ENCODE peak calls at places on chromosomes 4 and X, in four cellular contexts. V is fibroblast of pulmonary artery, L is neural progenitor cell, U is lower leg skin. N is an unnamed sample.

GRCh38 chr4:187811586-187811985 is 184.0 kb upstream of the ZFP42 start:
- DNase-seq in L (no peak), U (no peak), V (no peak), N (no peak)

GRCh38 chrX:47264507-47265173 is 31.8 kb downstream of the USP11 start:
- DNase-seq in V (peak; percentile 70), U (no peak), L (no peak), N (peak; percentile 64)

GRCh38 chr4:173415092-173415491 is 16.2 kb upstream of the SCRG1 start:
- DNase-seq in V (peak; percentile 72), L (no peak), U (no peak), N (peak; percentile 29)

GRCh38 chr4:22962186-22962786 is 269.5 kb downstream of the GBA3 start:
- DNase-seq in V (peak; percentile 52), L (peak; percentile 57), U (no peak), N (peak; percentile 25)

GRCh38 chrX:69362889-69363288 is 141.2 kb upstream of the NALF2 start:
- DNase-seq in V (peak; percentile 18), L (no peak), U (no peak), N (peak; percentile 62)

GRCh38 chrX:118182050-118182449 is 65.4 kb upstream of the KLHL13 start:
- DNase-seq in U (no peak), L (no peak), V (no peak), N (no peak)

GRCh38 chrX:31656013-31656412 is 584.2 kb upstream of the FTHL17 start:
- DNase-seq in V (peak; percentile 27), L (no peak), U (no peak), N (peak; percentile 39)

GRCh38 chr4:182179105-182179504 is 64.1 kb upstream of the TENM3 start:
- DNase-seq in L (peak; percentile 87), U (no peak), V (peak; percentile 33), N (peak; percentile 42)

GRCh38 chr4:14952352-14952751 is 49.9 kb upstream of the CPEB2 start:
- DNase-seq in V (no peak), U (no peak), L (no peak), N (no peak)

GRCh38 chr4:99624141-99624719 is 33.4 kb downstream of the C4orf54 start:
- DNase-seq in U (no peak), L (no peak), V (no peak), N (no peak)

GRCh38 chrX:35076061-35076460 is 133.5 kb downstream of the FAM47B start:
- DNase-seq in U (no peak), V (no peak), L (peak; percentile 4), N (no peak)

GRCh38 chr4:109411964-109412363 is 21.7 kb upstream of the SEC24B start:
- DNase-seq in U (no peak), L (no peak), V (peak; percentile 21), N (peak; percentile 29)

GRCh38 chrX:27915617-27916016 is 65.6 kb downstream of the DCAF8L1 start:
- DNase-seq in L (no peak), V (peak; percentile 42), U (no peak), N (peak; percentile 38)

GRCh38 chr4:100428051-100428450 is 89.8 kb downstream of the EMCN start:
- DNase-seq in U (no peak), L (no peak), V (peak; percentile 82), N (peak; percentile 85)

GRCh38 chr4:76733380-76733779 is 164.6 kb downstream of the SOWAHB start:
- DNase-seq in U (no peak), L (no peak), V (no peak), N (no peak)

GRCh38 chr4:76896731-76897521 is 1.0 kb downstream of the SOWAHB start:
- DNase-seq in L (peak; percentile 80), V (peak; percentile 13), U (no peak), N (peak; percentile 13)

GRCh38 chr4:86935833-86936721 is 1.3 kb downstream of the AFF1 start:
- DNase-seq in U (peak; percentile 94), L (peak; percentile 36), V (peak; percentile 65), N (peak; percentile 71)

GRCh38 chr4:8832130-8832930 is 39.3 kb downstream of the HMX1 start:
- DNase-seq in U (peak; percentile 73), V (peak; percentile 11), L (no peak), N (peak; percentile 8)

GRCh38 chrX:17787557-17787956 is 50.3 kb downstream of the SCML1 start:
- DNase-seq in V (no peak), L (no peak), U (no peak), N (no peak)

GRCh38 chr4:76588268-76588667 is 153.2 kb downstream of the SHROOM3 start:
- DNase-seq in V (no peak), U (no peak), L (peak; percentile 75), N (no peak)

GRCh38 chr4:109548655-109549054 is 11.4 kb upstream of the MCUB start:
- DNase-seq in L (no peak), U (no peak), V (peak; percentile 88), N (peak; percentile 83)

GRCh38 chrX:40933132-40934078 is 151.8 kb upstream of the USP9X start:
- DNase-seq in L (peak; percentile 3), U (no peak), V (peak; percentile 61), N (peak; percentile 69)

GRCh38 chrX:97527725-97528124 is 644.0 kb downstream of the RPA4 start:
- DNase-seq in V (no peak), U (no peak), L (no peak), N (no peak)

GRCh38 chrX:44244008-44244407 is 99.5 kb downstream of the EFHC2 start:
- DNase-seq in L (peak; percentile 28), V (peak; percentile 50), U (no peak), N (peak; percentile 44)

GRCh38 chr4:3035249-3035648 is 39.1 kb downstream of the HTT-AS start:
- DNase-seq in L (no peak), V (no peak), U (no peak), N (no peak)

GRCh38 chr4:81173213-81173612 is 41.8 kb downstream of the PRKG2 start:
- DNase-seq in V (no peak), U (no peak), L (no peak), N (no peak)

GRCh38 chr4:105460306-105460705 is 13.6 kb downstream of the PPA2 start:
- DNase-seq in L (no peak), U (no peak), V (no peak), N (no peak)

GRCh38 chr4:183348706-183349659 is 26.8 kb upstream of the CLDN24 start:
- DNase-seq in V (peak; percentile 81), L (no peak), U (no peak), N (peak; percentile 87)

GRCh38 chr4:8920289-8920965 is 48.8 kb upstream of the HMX1 start:
- DNase-seq in V (no peak), L (no peak), U (peak; percentile 78), N (no peak)

GRCh38 chr4:83011779-83012630 is 1.4 kb upstream of the LIN54 start:
- DNase-seq in U (peak; percentile 88), L (no peak), V (no peak), N (no peak)

GRCh38 chrX:3286196-3286920 is 60.1 kb downstream of the MXRA5 start:
- DNase-seq in L (no peak), U (no peak), V (peak; percentile 72), N (peak; percentile 64)

GRCh38 chr4:177696438-177696966 is 254.3 kb upstream of the AGA start:
- DNase-seq in U (no peak), V (no peak), L (peak; percentile 37), N (no peak)

GRCh38 chrX:15507005-15507404 is 6.4 kb downstream of the BMX start:
- DNase-seq in U (no peak), L (no peak), V (no peak), N (no peak)

GRCh38 chr4:151117371-151117962 is 18.0 kb downstream of the RPS3A start:
- DNase-seq in V (peak; percentile 79), U (no peak), L (peak; percentile 71), N (peak; percentile 82)

GRCh38 chr4:128916832-128917231 is 107.3 kb downstream of the JADE1 start:
- DNase-seq in U (no peak), L (no peak), V (no peak), N (no peak)

GRCh38 chrX:40394302-40394701 is 186.5 kb upstream of the ATP6AP2 start:
- DNase-seq in U (no peak), V (no peak), L (no peak), N (no peak)

GRCh38 chr4:180436366-180436765 is 1806.8 kb upstream of the TENM3 start:
- DNase-seq in V (no peak), U (no peak), L (no peak), N (no peak)

DNA sequence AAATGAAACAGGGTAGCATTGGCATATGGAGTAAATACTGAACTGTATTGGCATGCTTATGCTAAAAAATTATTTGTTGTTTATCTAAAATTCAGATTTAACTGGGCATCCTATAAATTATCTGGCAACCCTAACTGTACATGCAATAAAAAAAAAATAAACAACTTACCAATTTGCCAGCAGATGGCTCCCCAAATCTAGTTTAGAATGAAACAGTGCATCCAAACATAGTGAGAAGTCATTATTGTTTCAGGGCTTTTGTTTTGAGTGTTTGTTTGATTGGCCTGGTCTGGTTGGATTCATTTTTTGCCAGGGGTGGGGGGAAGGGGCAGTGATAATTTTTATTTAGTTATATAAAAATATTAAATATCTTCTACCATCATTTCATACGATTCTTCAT is 12.8 kb upstream of the NSUN7 start:
- DNase-seq in L (peak; percentile 34), U (no peak), V (peak; percentile 64), N (peak; percentile 56)
- TF ChIP-seq CTCF in L (peak; percentile 53), U (no peak), V (peak; percentile 42), N (peak; percentile 34)

GRCh38 chr4:85831647-85832046 is 356.7 kb downstream of the ARHGAP24 start:
- DNase-seq in U (no peak), V (no peak), L (no peak), N (no peak)

GRCh38 chr4:85829276-85830051 is 354.5 kb downstream of the ARHGAP24 start:
- DNase-seq in U (no peak), L (no peak), V (peak; percentile 47), N (peak; percentile 77)

GRCh38 chr4:85825937-85826678 is 351.2 kb downstream of the ARHGAP24 start:
- DNase-seq in V (peak; percentile 45), U (no peak), L (peak; percentile 58), N (peak; percentile 53)

GRCh38 chr4:85824166-85824945 is 349.4 kb downstream of the ARHGAP24 start:
- DNase-seq in V (no peak), L (no peak), U (no peak), N (no peak)

GRCh38 chr4:85828295-85828910 is 353.5 kb downstream of the ARHGAP24 start:
- DNase-seq in L (no peak), V (peak; percentile 45), U (no peak), N (peak; percentile 84)
- H3K4me3 ChIP-seq in L (no peak overlapping the region), V (peak overlapping the region; percentile 6), U (no peak overlapping the region), N (no peak overlapping the region)

DNA sequence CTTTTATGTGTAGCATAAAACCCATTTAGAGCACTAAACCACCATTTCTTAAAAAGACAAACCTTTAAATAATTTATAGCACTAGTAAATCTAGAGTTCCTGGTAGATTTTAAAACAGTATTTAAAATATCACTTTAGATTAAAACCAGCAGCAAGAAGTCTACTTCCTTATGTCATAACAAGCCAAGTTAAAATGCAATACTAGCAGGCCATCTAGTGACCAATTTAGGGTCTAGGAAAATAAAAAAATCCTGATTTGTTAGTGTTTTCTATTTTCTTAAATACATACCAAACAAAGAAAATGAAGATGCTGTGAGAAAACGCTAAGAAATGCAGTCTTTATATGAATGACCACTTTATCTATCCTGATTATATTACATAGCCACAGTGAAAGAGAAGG is 53.9 kb downstream of the PAPSS1 start:
- DNase-seq in U (no peak), V (peak; percentile 71), L (peak; percentile 10), N (peak; percentile 59)
- TF ChIP-seq CTCF in U (no peak), V (peak; percentile 49), L (peak; percentile 56), N (peak; percentile 27)

GRCh38 chr4:112633477-112634235 is 3.1 kb downstream of the ZGRF1 start:
- DNase-seq in L (peak; percentile 37), U (no peak), V (peak; percentile 71), N (peak; percentile 69)
- H3K4me3 ChIP-seq in L (no peak overlapping the region), U (no peak overlapping the region), V (no peak overlapping the region), N (no peak overlapping the region)

N was measured in cardiac fibroblast.